ENCODE peak calls at places on chromosome 16, in four cellular contexts. V, U, W and C are unnamed samples.

GRCh38 chr16:21599994-21600773 is 807 bp downstream of the METTL9 start:
- DNase-seq in V (no peak), W (peak; percentile 24), U (peak; percentile 63), C (peak; percentile 27)

GRCh38 chr16:58366247-58367031 is 25.8 kb upstream of the GINS3 start:
- DNase-seq in W (no peak), V (no peak), U (peak; percentile 6), C (peak; percentile 21)

GRCh38 chr16:84056933-84057332 is 14.3 kb upstream of the SLC38A8 start:
- DNase-seq in W (no peak), U (no peak), V (no peak), C (no peak)

GRCh38 chr16:1715220-1715619 is 9.2 kb downstream of the MAPK8IP3 start:
- DNase-seq in V (no peak), U (no peak), W (no peak), C (no peak)

GRCh38 chr16:68740628-68741346 is 3.7 kb downstream of the CDH1 start:
- DNase-seq in U (no peak), V (no peak), W (no peak), C (no peak)

GRCh38 chr16:58337090-58337444 is 42.2 kb upstream of the PRSS54 start:
- DNase-seq in W (no peak), V (no peak), U (no peak), C (no peak)

GRCh38 chr16:30535106-30535776 is 583 bp upstream of the ZNF747 start:
- DNase-seq in U (no peak), V (no peak), W (no peak), C (no peak)

GRCh38 chr16:15396948-15397594 is 1.5 kb downstream of the MPV17L start:
- DNase-seq in W (no peak), U (peak; percentile 17), V (no peak), C (no peak)

GRCh38 chr16:48906076-48906475 is 296.1 kb upstream of the N4BP1 start:
- DNase-seq in V (no peak), U (no peak), W (no peak), C (no peak)

GRCh38 chr16:89172901-89173628 is 1.5 kb downstream of the CDH15 start:
- DNase-seq in U (no peak), V (no peak), W (no peak), C (no peak)

GRCh38 chr16:55701442-55702319 is 45.9 kb downstream of the SLC6A2 start:
- DNase-seq in W (peak; percentile 75), U (peak; percentile 73), V (peak; percentile 71), C (peak; percentile 47)

GRCh38 chr16:15707332-15707731 is 57.3 kb downstream of the NDE1 start:
- DNase-seq in V (no peak), W (no peak), U (no peak), C (no peak)

GRCh38 chr16:11165894-11166665 is 89.9 kb downstream of the SOCS1 start:
- DNase-seq in W (no peak), U (no peak), V (no peak), C (no peak)

GRCh38 chr16:27781981-27782880 is 232.3 kb downstream of the KATNIP start:
- DNase-seq in V (no peak), W (no peak), U (no peak), C (no peak)

GRCh38 chr16:15650698-15651161 is 685 bp downstream of the NDE1 start:
- DNase-seq in U (no peak), V (peak; percentile 45), W (peak; percentile 35), C (no peak)

GRCh38 chr16:47064775-47065174 is 79.0 kb downstream of the NETO2 start:
- DNase-seq in U (no peak), W (no peak), V (no peak), C (no peak)

GRCh38 chr16:46789499-46790414 is 41.2 kb downstream of the C16orf87 start:
- DNase-seq in W (peak; percentile 87), V (peak; percentile 86), U (peak; percentile 74), C (peak; percentile 54)

GRCh38 chr16:83742520-83742919 is 65.3 kb upstream of the HSBP1 start:
- DNase-seq in W (no peak), U (no peak), V (no peak), C (no peak)

GRCh38 chr16:30658731-30659506 is 688 bp downstream of the FBRS start:
- DNase-seq in U (peak; percentile 96), V (peak; percentile 75), W (peak; percentile 75), C (peak; percentile 99)

GRCh38 chr16:68592466-68593337 is 52.4 kb upstream of the CDH3 start:
- DNase-seq in V (no peak), W (no peak), U (peak; percentile 21), C (no peak)

GRCh38 chr16:1393613-1394176 is 20.8 kb downstream of the UNKL start:
- DNase-seq in V (no peak), U (no peak), W (no peak), C (no peak)

GRCh38 chr16:70770968-70771552 is 29.9 kb downstream of the VAC14 start:
- DNase-seq in W (peak; percentile 81), U (peak; percentile 55), V (peak; percentile 86), C (peak; percentile 64)

GRCh38 chr16:77723108-77723514 is 797 bp downstream of the NUDT7 start:
- DNase-seq in V (no peak), U (no peak), W (no peak), C (no peak)

GRCh38 chr16:68288252-68288650 is 22.5 kb downstream of the SLC7A6OS start:
- DNase-seq in U (no peak), V (no peak), W (no peak), C (no peak)

GRCh38 chr16:69610356-69610755 is 44.6 kb downstream of the NFAT5 start:
- DNase-seq in V (no peak), U (no peak), W (no peak), C (no peak)

GRCh38 chr16:1077877-1078578 is 5.5 kb downstream of the SSTR5 start:
- DNase-seq in U (no peak), W (no peak), V (no peak), C (no peak)

GRCh38 chr16:324451-325334 is 27.8 kb downstream of the AXIN1 start:
- DNase-seq in V (peak; percentile 49), W (peak; percentile 80), U (no peak), C (no peak)

GRCh38 chr16:29978081-29978480 is 4.4 kb downstream of the TAOK2 start:
- DNase-seq in W (no peak), V (no peak), U (no peak), C (no peak)

GRCh38 chr16:48433116-48433848 is 48.1 kb upstream of the SIAH1 start:
- DNase-seq in U (no peak), V (no peak), W (no peak), C (no peak)

GRCh38 chr16:77869997-77870813 is 81.8 kb downstream of the VAT1L start:
- DNase-seq in U (no peak), V (no peak), W (no peak), C (no peak)

GRCh38 chr16:595942-596735 is 6.3 kb downstream of the RAB40C start:
- DNase-seq in V (no peak), W (no peak), U (no peak), C (no peak)

GRCh38 chr16:48123104-48123788 is 32.5 kb downstream of the ABCC12 start:
- DNase-seq in V (no peak), U (peak; percentile 32), W (peak; percentile 59), C (peak; percentile 94)

GRCh38 chr16:89646270-89646669 is 11.2 kb downstream of the CHMP1A start:
- DNase-seq in U (no peak), W (no peak), V (no peak), C (no peak)

GRCh38 chr16:71929048-71929447 is 33.7 kb downstream of the IST1 start:
- DNase-seq in U (no peak), W (no peak), V (no peak), C (no peak)

GRCh38 chr16:88941933-88942909 is 34.8 kb downstream of the CBFA2T3 start:
- DNase-seq in W (no peak), U (no peak), V (peak; percentile 83), C (peak; percentile 81)

GRCh38 chr16:60642956-60643355 is 1393.3 kb downstream of the CDH8 start:
- DNase-seq in V (no peak), W (no peak), U (no peak), C (no peak)

GRCh38 chr16:23857256-23857891 is 21.6 kb downstream of the PRKCB start:
- DNase-seq in U (no peak), W (no peak), V (no peak), C (no peak)
- TF ChIP-seq HMGXB4 in U (no peak), W (no peak), V (no peak), C (no peak)

DNA sequence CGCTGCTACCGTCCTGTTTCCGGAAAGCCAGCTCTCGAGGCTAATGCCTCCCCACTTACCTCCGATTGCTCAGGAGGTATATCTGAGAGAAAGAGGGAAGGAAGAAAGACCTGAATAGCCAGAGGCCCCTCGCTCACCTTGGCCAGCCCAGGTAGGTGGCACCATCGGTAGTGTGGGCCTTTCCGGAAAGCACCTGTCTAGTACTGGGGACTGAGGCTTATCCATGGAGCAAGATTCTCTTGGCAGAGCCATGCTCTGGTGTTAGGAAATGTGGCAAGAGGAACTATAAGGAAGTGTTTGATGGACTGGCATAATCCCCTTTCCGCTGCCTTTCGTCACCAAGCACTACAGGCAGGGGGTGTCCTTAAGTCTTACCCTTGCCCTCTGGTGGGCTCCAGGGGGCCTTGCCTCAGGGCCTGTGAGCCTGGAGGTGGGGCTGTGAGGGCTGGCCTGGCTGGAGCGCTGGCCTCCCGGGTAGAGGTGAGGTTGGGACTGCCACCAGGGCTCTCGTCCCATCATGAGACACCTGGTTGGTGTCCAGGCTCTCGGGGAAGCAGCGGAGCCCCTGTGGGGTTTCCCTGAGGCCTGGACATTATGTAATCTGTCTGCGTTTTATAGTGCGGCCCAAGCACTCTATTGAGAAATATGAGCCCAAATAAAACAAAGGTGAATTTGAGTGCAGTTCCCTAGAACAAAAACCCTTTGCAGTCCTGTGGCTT is 2.9 kb downstream of the CMIP start:
- DNase-seq in U (peak; percentile 57), W (no peak), V (no peak), C (no peak)
- TF ChIP-seq HMGXB4 in U (no peak), W (no peak), V (no peak), C (no peak)

DNA sequence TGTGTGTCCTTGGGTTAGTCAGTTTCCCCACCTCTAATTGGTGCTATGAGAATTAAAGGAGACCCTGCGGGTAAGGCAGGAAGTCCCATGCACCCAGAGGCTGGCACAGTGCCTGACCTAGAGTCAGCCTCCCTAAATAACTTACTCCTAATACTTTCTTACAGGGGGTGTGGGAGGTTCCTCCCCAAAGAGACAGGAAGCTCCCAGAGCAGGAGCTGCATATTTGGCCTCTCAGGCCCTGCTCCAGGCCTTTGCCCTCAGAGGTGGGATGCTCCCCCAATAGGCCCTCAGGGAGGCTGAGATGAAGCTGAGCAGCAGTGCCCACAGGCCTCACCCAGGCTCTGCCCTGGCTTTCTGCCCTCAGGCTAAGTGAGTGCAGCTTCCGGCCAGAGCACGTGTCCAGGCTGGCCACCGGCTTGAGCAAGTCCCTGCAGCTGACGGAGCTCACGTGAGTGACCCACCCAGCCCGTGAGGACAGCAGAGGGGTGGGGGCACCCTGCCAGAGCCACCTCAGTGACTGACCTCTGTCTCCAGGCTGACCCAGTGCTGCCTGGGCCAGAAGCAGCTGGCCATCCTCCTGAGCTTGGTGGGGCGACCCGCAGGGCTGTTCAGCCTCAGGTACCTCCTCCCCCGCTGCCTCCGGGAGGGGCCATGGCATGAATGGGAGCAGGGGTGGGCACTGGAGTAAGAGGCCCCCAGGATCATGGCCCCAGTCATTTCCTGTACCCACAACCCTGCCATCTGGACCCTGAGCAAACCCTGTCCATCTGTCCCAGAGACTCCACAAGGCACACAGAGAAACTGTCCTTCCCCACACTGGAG is 31.1 kb upstream of the CPNE2 start:
- DNase-seq in V (no peak), U (peak; percentile 37), W (no peak), C (no peak)
- TF ChIP-seq HMGXB4 in V (no peak), U (no peak), W (no peak), C (no peak)

DNA sequence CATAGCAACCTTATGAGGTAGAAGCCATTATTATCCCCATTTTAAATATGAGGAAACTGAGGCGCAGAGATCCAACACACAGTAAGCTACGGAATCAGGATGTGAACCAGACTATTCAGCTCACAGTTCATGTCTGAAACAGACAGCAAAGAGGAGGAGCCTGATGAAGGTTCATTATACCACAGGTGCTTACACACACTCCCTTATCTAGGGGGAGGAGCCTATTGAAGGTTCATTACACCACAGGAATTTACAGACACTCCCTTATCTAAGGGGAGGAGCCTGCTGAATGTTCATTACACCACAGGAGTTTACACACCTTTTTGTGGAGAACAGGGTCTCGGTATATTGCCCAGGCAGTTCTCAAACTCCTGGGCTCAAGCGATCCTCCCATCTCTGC is 21.9 kb downstream of the C16orf95 start:
- DNase-seq in V (no peak), U (peak; percentile 78), W (peak; percentile 88), C (no peak)
- TF ChIP-seq HMGXB4 in V (no peak), U (no peak), W (no peak), C (no peak)